ENCODE peak calls at places on chromosomes 2 and 18, in five cellular contexts. One of them, this sample, is unnamed.

GRCh38 chr2:210169871-210170441 is 1.3 kb downstream of the KANSL1L start:
- DNase-seq in AG09319: peak
- DNase-seq in germinal center: no peak
- DNase-seq in EL: peak
- DNase-seq in NCI-H1105 treated with DMSO at 0.1 percent for 48 hours: no peak
- DNase-seq in this sample: peak

GRCh38 chr2:241636182-241636982 is 576 bp downstream of the THAP4 start:
- DNase-seq in AG09319: no peak
- DNase-seq in NCI-H1105 treated with DMSO at 0.1 percent for 48 hours: no peak
- DNase-seq in EL: peak
- DNase-seq in germinal center: peak
- DNase-seq in this sample: peak

GRCh38 chr2:187390891-187391290 is 57.2 kb downstream of the CALCRL start:
- DNase-seq in NCI-H1105 treated with DMSO at 0.1 percent for 48 hours: peak
- DNase-seq in germinal center: no peak
- DNase-seq in AG09319: peak
- DNase-seq in EL: peak
- DNase-seq in this sample: no peak

GRCh38 chr2:58521803-58522602 is 280.9 kb upstream of the FANCL start:
- DNase-seq in AG09319: no peak
- DNase-seq in germinal center: no peak
- DNase-seq in EL: peak
- DNase-seq in NCI-H1105 treated with DMSO at 0.1 percent for 48 hours: peak
- DNase-seq in this sample: no peak

GRCh38 chr2:233810385-233810784 is 32.3 kb downstream of the MROH2A start:
- DNase-seq in germinal center: no peak
- DNase-seq in NCI-H1105 treated with DMSO at 0.1 percent for 48 hours: no peak
- DNase-seq in AG09319: no peak
- DNase-seq in EL: no peak
- DNase-seq in this sample: no peak

GRCh38 chr18:23462876-23463275 is 9.8 kb downstream of the RIOK3 start:
- DNase-seq in germinal center: no peak
- DNase-seq in NCI-H1105 treated with DMSO at 0.1 percent for 48 hours: no peak
- DNase-seq in EL: no peak
- DNase-seq in AG09319: no peak
- DNase-seq in this sample: no peak

GRCh38 chr18:8797206-8797605 is 91.8 kb downstream of the MTCL1 start:
- DNase-seq in EL: peak
- DNase-seq in NCI-H1105 treated with DMSO at 0.1 percent for 48 hours: no peak
- DNase-seq in germinal center: no peak
- DNase-seq in AG09319: no peak
- DNase-seq in this sample: no peak

GRCh38 chr2:2492800-2493199 is 161.7 kb upstream of the MYT1L start:
- DNase-seq in germinal center: no peak
- DNase-seq in EL: no peak
- DNase-seq in NCI-H1105 treated with DMSO at 0.1 percent for 48 hours: no peak
- DNase-seq in AG09319: no peak
- DNase-seq in this sample: no peak

GRCh38 chr18:7561907-7562460 is 5.1 kb upstream of the PTPRM start:
- DNase-seq in EL: no peak
- DNase-seq in AG09319: no peak
- DNase-seq in NCI-H1105 treated with DMSO at 0.1 percent for 48 hours: no peak
- DNase-seq in germinal center: no peak
- DNase-seq in this sample: no peak

GRCh38 chr2:2898744-2899143 is 478.9 kb downstream of the EIPR1 start:
- DNase-seq in AG09319: no peak
- DNase-seq in germinal center: no peak
- DNase-seq in NCI-H1105 treated with DMSO at 0.1 percent for 48 hours: no peak
- DNase-seq in EL: no peak
- DNase-seq in this sample: no peak

GRCh38 chr2:20080415-20080814 is 29.0 kb upstream of the LAPTM4A start:
- DNase-seq in EL: no peak
- DNase-seq in AG09319: no peak
- DNase-seq in NCI-H1105 treated with DMSO at 0.1 percent for 48 hours: no peak
- DNase-seq in germinal center: no peak
- DNase-seq in this sample: no peak

GRCh38 chr18:26504831-26505230 is 43.5 kb downstream of the KCTD1 start:
- DNase-seq in AG09319: no peak
- DNase-seq in germinal center: no peak
- DNase-seq in NCI-H1105 treated with DMSO at 0.1 percent for 48 hours: peak
- DNase-seq in EL: no peak
- DNase-seq in this sample: no peak

GRCh38 chr2:118668431-118669424 is 178.7 kb downstream of the EN1 start:
- DNase-seq in AG09319: peak
- DNase-seq in germinal center: no peak
- DNase-seq in EL: peak
- DNase-seq in NCI-H1105 treated with DMSO at 0.1 percent for 48 hours: no peak
- DNase-seq in this sample: no peak

GRCh38 chr2:6913415-6914157 is 3.6 kb upstream of the RNF144A start:
- DNase-seq in AG09319: no peak
- DNase-seq in EL: no peak
- DNase-seq in germinal center: no peak
- DNase-seq in NCI-H1105 treated with DMSO at 0.1 percent for 48 hours: no peak
- DNase-seq in this sample: no peak

GRCh38 chr2:134260726-134261125 is 6.9 kb downstream of the MGAT5 start:
- DNase-seq in AG09319: peak
- DNase-seq in EL: peak
- DNase-seq in germinal center: no peak
- DNase-seq in NCI-H1105 treated with DMSO at 0.1 percent for 48 hours: no peak
- DNase-seq in this sample: no peak

GRCh38 chr2:202689898-202690297 is 55.1 kb downstream of the FAM117B start:
- DNase-seq in germinal center: no peak
- DNase-seq in EL: no peak
- DNase-seq in NCI-H1105 treated with DMSO at 0.1 percent for 48 hours: no peak
- DNase-seq in AG09319: no peak
- DNase-seq in this sample: no peak

GRCh38 chr2:85990084-85990483 is 101.3 kb upstream of the ST3GAL5 start:
- DNase-seq in EL: no peak
- DNase-seq in germinal center: no peak
- DNase-seq in NCI-H1105 treated with DMSO at 0.1 percent for 48 hours: no peak
- DNase-seq in AG09319: no peak
- DNase-seq in this sample: no peak

GRCh38 chr2:6864251-6864758 is 1.4 kb downstream of the CMPK2 start:
- DNase-seq in AG09319: no peak
- DNase-seq in germinal center: no peak
- DNase-seq in NCI-H1105 treated with DMSO at 0.1 percent for 48 hours: no peak
- DNase-seq in EL: no peak
- DNase-seq in this sample: no peak

GRCh38 chr2:217890445-217890844 is 112.3 kb downstream of the TNS1 start:
- DNase-seq in EL: peak
- DNase-seq in NCI-H1105 treated with DMSO at 0.1 percent for 48 hours: no peak
- DNase-seq in AG09319: no peak
- DNase-seq in germinal center: no peak
- DNase-seq in this sample: no peak